ENCODE peak calls at places on chromosomes 6 and 20, in four cellular contexts. One of them, this sample, is unnamed.
A peak's percentile ranks its signal among the peaks of the same experiment; 100 is the strongest.

GRCh38 chr6:33700391-33701050 is 11.0 kb downstream of the UQCC2 start:
- DNase-seq in upper lobe of right lung: peak; percentile 84
- DNase-seq in AG04450: peak; percentile 26
- DNase-seq in CD4-positive, CD25-positive, alpha-beta regulatory T cell: peak; percentile 66
- DNase-seq in this sample: peak; percentile 47

GRCh38 chr6:3405679-3406078 is 51.2 kb downstream of the SLC22A23 start:
- DNase-seq in upper lobe of right lung: no peak
- DNase-seq in AG04450: no peak
- DNase-seq in CD4-positive, CD25-positive, alpha-beta regulatory T cell: no peak
- DNase-seq in this sample: no peak

GRCh38 chr20:60121903-60122302 is 163.7 kb downstream of the CDH26 start:
- DNase-seq in upper lobe of right lung: no peak
- DNase-seq in AG04450: no peak
- DNase-seq in CD4-positive, CD25-positive, alpha-beta regulatory T cell: no peak
- DNase-seq in this sample: no peak

GRCh38 chr20:13029687-13030510 is 21.1 kb downstream of the SPTLC3 start:
- DNase-seq in upper lobe of right lung: no peak
- DNase-seq in AG04450: peak; percentile 51
- DNase-seq in CD4-positive, CD25-positive, alpha-beta regulatory T cell: no peak
- DNase-seq in this sample: no peak

GRCh38 chr6:11492444-11493300 is 44.9 kb upstream of the TMEM170B start:
- DNase-seq in upper lobe of right lung: no peak
- DNase-seq in AG04450: no peak
- DNase-seq in CD4-positive, CD25-positive, alpha-beta regulatory T cell: no peak
- DNase-seq in this sample: no peak

GRCh38 chr6:137883400-137883888 is 16.4 kb downstream of the TNFAIP3 start:
- DNase-seq in upper lobe of right lung: no peak
- DNase-seq in AG04450: no peak
- DNase-seq in CD4-positive, CD25-positive, alpha-beta regulatory T cell: peak; percentile 53
- DNase-seq in this sample: peak; percentile 60

GRCh38 chr6:163547287-163547686 is 132.8 kb downstream of the QKI start:
- DNase-seq in upper lobe of right lung: no peak
- DNase-seq in AG04450: no peak
- DNase-seq in CD4-positive, CD25-positive, alpha-beta regulatory T cell: no peak
- DNase-seq in this sample: no peak

GRCh38 chr20:48619126-48620101 is 208.4 kb downstream of the PREX1 start:
- DNase-seq in upper lobe of right lung: peak; percentile 63
- DNase-seq in AG04450: no peak
- DNase-seq in CD4-positive, CD25-positive, alpha-beta regulatory T cell: no peak
- DNase-seq in this sample: no peak

GRCh38 chr6:142850653-142851434 is 94.1 kb downstream of the HIVEP2 start:
- DNase-seq in upper lobe of right lung: no peak
- DNase-seq in AG04450: no peak
- DNase-seq in CD4-positive, CD25-positive, alpha-beta regulatory T cell: no peak
- DNase-seq in this sample: no peak

GRCh38 chr6:4780360-4780812 is 4.2 kb downstream of the CDYL start:
- DNase-seq in upper lobe of right lung: no peak
- DNase-seq in AG04450: no peak
- DNase-seq in CD4-positive, CD25-positive, alpha-beta regulatory T cell: no peak
- DNase-seq in this sample: no peak

GRCh38 chr20:17710379-17711305 is 10.9 kb downstream of the BANF2 start:
- DNase-seq in upper lobe of right lung: no peak
- DNase-seq in AG04450: no peak
- DNase-seq in CD4-positive, CD25-positive, alpha-beta regulatory T cell: no peak
- DNase-seq in this sample: no peak

GRCh38 chr20:45823949-45824835 is 2.9 kb downstream of the TNNC2 start:
- DNase-seq in upper lobe of right lung: no peak
- DNase-seq in AG04450: no peak
- DNase-seq in CD4-positive, CD25-positive, alpha-beta regulatory T cell: peak; percentile 38
- DNase-seq in this sample: peak; percentile 20

GRCh38 chr6:105991561-105992314 is 94.4 kb upstream of the PRDM1 start:
- DNase-seq in upper lobe of right lung: no peak
- DNase-seq in AG04450: no peak
- DNase-seq in CD4-positive, CD25-positive, alpha-beta regulatory T cell: no peak
- DNase-seq in this sample: peak; percentile 27

GRCh38 chr6:169232507-169232931 is 21.1 kb downstream of the THBS2 start:
- DNase-seq in upper lobe of right lung: no peak
- DNase-seq in AG04450: no peak
- DNase-seq in CD4-positive, CD25-positive, alpha-beta regulatory T cell: no peak
- DNase-seq in this sample: no peak

GRCh38 chr6:148709577-148709976 is 37.3 kb upstream of the UST start:
- DNase-seq in upper lobe of right lung: no peak
- DNase-seq in AG04450: peak; percentile 6
- DNase-seq in CD4-positive, CD25-positive, alpha-beta regulatory T cell: no peak
- DNase-seq in this sample: no peak

GRCh38 chr6:55379895-55380294 is 52.6 kb downstream of the GFRAL start:
- DNase-seq in upper lobe of right lung: no peak
- DNase-seq in AG04450: no peak
- DNase-seq in CD4-positive, CD25-positive, alpha-beta regulatory T cell: no peak
- DNase-seq in this sample: no peak

GRCh38 chr6:146598785-146599405 is at the start of gene ADGB:
- DNase-seq in upper lobe of right lung: peak; percentile 86
- DNase-seq in AG04450: peak; percentile 3
- DNase-seq in CD4-positive, CD25-positive, alpha-beta regulatory T cell: no peak
- DNase-seq in this sample: no peak

GRCh38 chr6:14658030-14658429 is 540.5 kb downstream of the CD83 start:
- DNase-seq in upper lobe of right lung: no peak
- DNase-seq in AG04450: no peak
- DNase-seq in CD4-positive, CD25-positive, alpha-beta regulatory T cell: no peak
- DNase-seq in this sample: no peak

GRCh38 chr6:143940011-143940597 is 68.0 kb downstream of the PLAGL1 start:
- DNase-seq in upper lobe of right lung: no peak
- DNase-seq in AG04450: no peak
- DNase-seq in CD4-positive, CD25-positive, alpha-beta regulatory T cell: peak; percentile 64
- DNase-seq in this sample: peak; percentile 13

GRCh38 chr20:25356294-25356933 is 34.2 kb downstream of the ABHD12 start:
- DNase-seq in upper lobe of right lung: no peak
- DNase-seq in AG04450: no peak
- DNase-seq in CD4-positive, CD25-positive, alpha-beta regulatory T cell: no peak
- DNase-seq in this sample: no peak

GRCh38 chr6:131924881-131925474 is 26.2 kb downstream of the CCN2 start:
- DNase-seq in upper lobe of right lung: no peak
- DNase-seq in AG04450: peak; percentile 24
- DNase-seq in CD4-positive, CD25-positive, alpha-beta regulatory T cell: no peak
- DNase-seq in this sample: no peak

GRCh38 chr6:15148356-15149058 is 97.4 kb upstream of the JARID2 start:
- DNase-seq in upper lobe of right lung: no peak
- DNase-seq in AG04450: peak; percentile 78
- DNase-seq in CD4-positive, CD25-positive, alpha-beta regulatory T cell: no peak
- DNase-seq in this sample: no peak

GRCh38 chr6:142764306-142764705 is 180.7 kb downstream of the HIVEP2 start:
- DNase-seq in upper lobe of right lung: no peak
- DNase-seq in AG04450: no peak
- DNase-seq in CD4-positive, CD25-positive, alpha-beta regulatory T cell: no peak
- DNase-seq in this sample: no peak

GRCh38 chr6:147212618-147213017 is 8.4 kb downstream of the STXBP5 start:
- DNase-seq in upper lobe of right lung: no peak
- DNase-seq in AG04450: no peak
- DNase-seq in CD4-positive, CD25-positive, alpha-beta regulatory T cell: no peak
- DNase-seq in this sample: no peak

GRCh38 chr6:144083172-144083571 is 12.2 kb downstream of the SF3B5 start:
- DNase-seq in upper lobe of right lung: no peak
- DNase-seq in AG04450: no peak
- DNase-seq in CD4-positive, CD25-positive, alpha-beta regulatory T cell: no peak
- DNase-seq in this sample: no peak

GRCh38 chr20:59364611-59365010 is 64.2 kb downstream of the EDN3 start:
- DNase-seq in upper lobe of right lung: no peak
- DNase-seq in AG04450: no peak
- DNase-seq in CD4-positive, CD25-positive, alpha-beta regulatory T cell: no peak
- DNase-seq in this sample: no peak

GRCh38 chr20:5531318-5532081 is 214.7 kb upstream of the PROKR2 start:
- DNase-seq in upper lobe of right lung: no peak
- DNase-seq in AG04450: no peak
- DNase-seq in CD4-positive, CD25-positive, alpha-beta regulatory T cell: no peak
- DNase-seq in this sample: no peak

GRCh38 chr6:166076625-166077024 is 91.0 kb downstream of the TBXT start:
- DNase-seq in upper lobe of right lung: no peak
- DNase-seq in AG04450: no peak
- DNase-seq in CD4-positive, CD25-positive, alpha-beta regulatory T cell: no peak
- DNase-seq in this sample: no peak

DNA sequence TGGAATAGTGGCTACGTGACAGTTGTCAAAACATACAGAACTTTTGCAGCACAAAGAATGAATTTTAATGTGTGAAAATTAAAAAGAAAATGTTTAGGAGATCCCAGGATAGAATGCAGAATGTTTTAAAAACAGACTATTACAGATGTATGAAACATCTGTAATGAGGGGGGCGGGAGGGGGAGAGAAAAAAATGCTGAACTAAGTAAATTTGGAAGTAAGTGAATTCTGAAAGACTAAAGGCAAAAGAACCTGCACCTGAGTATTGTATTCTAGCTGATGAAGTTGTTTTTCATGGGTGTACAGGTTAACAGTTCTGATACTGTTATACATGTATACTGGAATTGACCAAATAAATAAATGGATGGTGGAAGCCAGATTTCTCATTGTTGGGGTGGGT is 178.8 kb downstream of the ZFAND3 start:
- DNase-seq in upper lobe of right lung: no peak
- DNase-seq in AG04450: no peak
- DNase-seq in CD4-positive, CD25-positive, alpha-beta regulatory T cell: no peak
- DNase-seq in this sample: no peak
- H3K9me3 ChIP-seq in upper lobe of right lung: no peaks in the 10 kb centered on the region
- H3K9me3 ChIP-seq in AG04450: no peaks in the 10 kb centered on the region
- H3K9me3 ChIP-seq in CD4-positive, CD25-positive, alpha-beta regulatory T cell: no peaks in the 10 kb centered on the region
- H3K9me3 ChIP-seq in this sample: no peaks in the 10 kb centered on the region

GRCh38 chr20:16556299-16556698 is 16.9 kb downstream of the KIF16B start:
- DNase-seq in upper lobe of right lung: no peak
- DNase-seq in AG04450: no peak
- DNase-seq in CD4-positive, CD25-positive, alpha-beta regulatory T cell: no peak
- DNase-seq in this sample: no peak
- H3K9me3 ChIP-seq in upper lobe of right lung: no peaks in the 10 kb centered on the region
- H3K9me3 ChIP-seq in AG04450: peaks cover 6% of the 10 kb centered on the region
- H3K9me3 ChIP-seq in CD4-positive, CD25-positive, alpha-beta regulatory T cell: no peaks in the 10 kb centered on the region
- H3K9me3 ChIP-seq in this sample: no peaks in the 10 kb centered on the region

GRCh38 chr6:136331461-136331860 is 41.8 kb upstream of the BCLAF1 start:
- DNase-seq in upper lobe of right lung: no peak
- DNase-seq in AG04450: no peak
- DNase-seq in CD4-positive, CD25-positive, alpha-beta regulatory T cell: no peak
- DNase-seq in this sample: no peak
- H3K9me3 ChIP-seq in upper lobe of right lung: no peaks in the 10 kb centered on the region
- H3K9me3 ChIP-seq in AG04450: no peaks in the 10 kb centered on the region
- H3K9me3 ChIP-seq in CD4-positive, CD25-positive, alpha-beta regulatory T cell: no peaks in the 10 kb centered on the region
- H3K9me3 ChIP-seq in this sample: no peaks in the 10 kb centered on the region

GRCh38 chr6:145480024-145480423 is 255.3 kb downstream of the EPM2A start:
- DNase-seq in upper lobe of right lung: no peak
- DNase-seq in AG04450: no peak
- DNase-seq in CD4-positive, CD25-positive, alpha-beta regulatory T cell: no peak
- DNase-seq in this sample: no peak

GRCh38 chr6:145475794-145476396 is 259.4 kb downstream of the EPM2A start:
- DNase-seq in upper lobe of right lung: no peak
- DNase-seq in AG04450: no peak
- DNase-seq in CD4-positive, CD25-positive, alpha-beta regulatory T cell: no peak
- DNase-seq in this sample: no peak
- H3K9me3 ChIP-seq in upper lobe of right lung: peaks cover 30% of the 10 kb centered on the region
- H3K9me3 ChIP-seq in AG04450: no peaks in the 10 kb centered on the region
- H3K9me3 ChIP-seq in CD4-positive, CD25-positive, alpha-beta regulatory T cell: no peaks in the 10 kb centered on the region
- H3K9me3 ChIP-seq in this sample: no peaks in the 10 kb centered on the region

GRCh38 chr6:118580585-118581419 is 32.7 kb downstream of the PLN start:
- DNase-seq in upper lobe of right lung: no peak
- DNase-seq in AG04450: peak; percentile 30
- DNase-seq in CD4-positive, CD25-positive, alpha-beta regulatory T cell: no peak
- DNase-seq in this sample: no peak

GRCh38 chr6:118581489-118581959 is 33.4 kb downstream of the PLN start:
- DNase-seq in upper lobe of right lung: no peak
- DNase-seq in AG04450: no peak
- DNase-seq in CD4-positive, CD25-positive, alpha-beta regulatory T cell: no peak
- DNase-seq in this sample: no peak

GRCh38 chr6:118579786-118580185 is 31.7 kb downstream of the PLN start:
- DNase-seq in upper lobe of right lung: no peak
- DNase-seq in AG04450: no peak
- DNase-seq in CD4-positive, CD25-positive, alpha-beta regulatory T cell: no peak
- DNase-seq in this sample: no peak

GRCh38 chr6:118578617-118579016 is 30.5 kb downstream of the PLN start:
- DNase-seq in upper lobe of right lung: no peak
- DNase-seq in AG04450: no peak
- DNase-seq in CD4-positive, CD25-positive, alpha-beta regulatory T cell: no peak
- DNase-seq in this sample: no peak

DNA sequence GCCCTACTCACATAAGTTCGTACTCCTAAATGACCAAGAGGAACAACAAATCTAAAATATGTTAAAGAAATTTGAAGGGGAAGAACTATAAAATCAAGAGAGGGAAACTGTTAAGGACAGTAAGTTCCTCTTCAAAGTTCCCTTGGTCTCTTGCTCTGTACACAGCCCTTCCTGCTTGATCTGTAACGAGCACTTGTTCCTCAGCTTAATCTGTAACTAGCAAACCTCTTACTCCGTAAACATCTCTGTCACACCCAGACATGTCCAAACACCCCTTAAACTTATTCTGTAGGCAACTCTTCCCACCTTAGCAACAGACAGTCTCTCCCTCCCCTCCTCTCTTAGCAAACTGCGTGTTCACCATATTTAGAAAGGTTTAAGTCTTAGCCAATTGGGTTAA is 29.9 kb downstream of the PLN start:
- DNase-seq in upper lobe of right lung: no peak
- DNase-seq in AG04450: no peak
- DNase-seq in CD4-positive, CD25-positive, alpha-beta regulatory T cell: no peak
- DNase-seq in this sample: no peak
- H3K9me3 ChIP-seq in upper lobe of right lung: peaks cover 25% of the 10 kb centered on the region
- H3K9me3 ChIP-seq in AG04450: peaks cover 35% of the 10 kb centered on the region
- H3K9me3 ChIP-seq in CD4-positive, CD25-positive, alpha-beta regulatory T cell: peaks cover 38% of the 10 kb centered on the region
- H3K9me3 ChIP-seq in this sample: peaks cover 32% of the 10 kb centered on the region

GRCh38 chr6:107708435-107708834 is 115.7 kb downstream of the SCML4 start:
- DNase-seq in upper lobe of right lung: no peak
- DNase-seq in AG04450: no peak
- DNase-seq in CD4-positive, CD25-positive, alpha-beta regulatory T cell: no peak
- DNase-seq in this sample: no peak
- H3K9me3 ChIP-seq in upper lobe of right lung: no peaks in the 10 kb centered on the region
- H3K9me3 ChIP-seq in AG04450: no peaks in the 10 kb centered on the region
- H3K9me3 ChIP-seq in CD4-positive, CD25-positive, alpha-beta regulatory T cell: no peaks in the 10 kb centered on the region
- H3K9me3 ChIP-seq in this sample: no peaks in the 10 kb centered on the region

This sample was measured in T-helper 17 cell.